ENCODE peak calls at places on chromosomes 2 and 18, in five cellular contexts. I is ecto neural progenitor cell, O is T follicular helper cell, W is T-cell, X is GM04503. H is an unnamed sample.

GRCh38 chr2:218896501-218897393 is 16.1 kb downstream of the WNT10A start:
- DNase-seq in X (no peak), W (peak; percentile 86), I (no peak), O (peak; percentile 81), H (no peak)

GRCh38 chr2:109260886-109261700 is 132.1 kb downstream of the SH3RF3 start:
- DNase-seq in W (no peak), I (no peak), O (no peak), X (no peak), H (no peak)

GRCh38 chr18:11946756-11947155 is 34.6 kb upstream of the IMPA2 start:
- DNase-seq in I (no peak), O (no peak), X (no peak), W (no peak), H (peak; percentile 36)

GRCh38 chr2:215423928-215424540 is 11.8 kb downstream of the FN1 start:
- DNase-seq in I (no peak), O (no peak), W (no peak), X (no peak), H (no peak)

GRCh38 chr2:100784681-100785080 is 35.3 kb upstream of the NPAS2 start:
- DNase-seq in I (no peak), O (no peak), X (no peak), W (no peak), H (no peak)

GRCh38 chr18:69401475-69402218 is 959 bp downstream of the DOK6 start:
- DNase-seq in W (no peak), O (no peak), I (peak; percentile 53), X (no peak), H (peak; percentile 51)

GRCh38 chr2:37653805-37654378 is 17.6 kb downstream of the CDC42EP3 start:
- DNase-seq in O (no peak), X (no peak), W (no peak), I (no peak), H (peak; percentile 89)

GRCh38 chr2:83703598-83703997 is 755.5 kb downstream of the SUCLG1 start:
- DNase-seq in I (no peak), W (no peak), X (no peak), O (no peak), H (no peak)

GRCh38 chr18:53025247-53025646 is 685.2 kb downstream of the DCC start:
- DNase-seq in X (no peak), O (no peak), I (no peak), W (no peak), H (no peak)

GRCh38 chr2:43455735-43456642 is 139.8 kb downstream of the THADA start:
- DNase-seq in I (no peak), O (no peak), W (no peak), X (no peak), H (no peak)